ENCODE peak calls at places on chromosomes 4 and X, in six cellular contexts. C is colonic mucosa; Q is HCEC 1CT; T is stimulated activated naive CD4-positive, alpha-beta T cell; K is head of caudate nucleus; O is activated CD8-positive, alpha-beta memory T cell treated with anti-CD3 and anti-CD28 coated beads, Interleukin-2, amount 50 U/mL, for 48 hours. W is an unnamed sample.

GRCh38 chr4:85953651-85954018 is 406.2 kb downstream of the MAPK10 start:
- DNase-seq in T (no peak), O (no peak), K (no peak), C (no peak), Q (peak), W (no peak)

GRCh38 chr4:139892973-139893736 is 227.5 kb downstream of the MGST2 start:
- DNase-seq in O (no peak), C (no peak), K (no peak), Q (no peak), T (no peak), W (no peak)

GRCh38 chr4:76558391-76559235 is 123.6 kb downstream of the SHROOM3 start:
- DNase-seq in C (no peak), K (no peak), O (no peak), Q (peak), T (no peak), W (no peak)

GRCh38 chr4:2745981-2746806 is 9.9 kb downstream of the TNIP2 start:
- DNase-seq in O (peak), C (no peak), K (no peak), T (peak), Q (peak), W (no peak)

GRCh38 chrX:30627818-30628652 is 25.2 kb upstream of the GK start:
- DNase-seq in Q (no peak), O (no peak), T (no peak), C (no peak), K (no peak), W (no peak)

GRCh38 chr4:4673070-4673469 is 131.2 kb upstream of the STX18 start:
- DNase-seq in Q (peak), T (no peak), K (no peak), C (peak), O (no peak), W (no peak)

GRCh38 chrX:100658936-100659335 is 14.9 kb downstream of the SRPX2 start:
- DNase-seq in K (no peak), C (peak), Q (no peak), O (no peak), T (no peak), W (no peak)

GRCh38 chrX:8760021-8760420 is 28.1 kb upstream of the ANOS1 start:
- DNase-seq in Q (peak), K (no peak), C (no peak), O (no peak), T (no peak), W (no peak)

GRCh38 chrX:9997524-9997923 is 30.4 kb downstream of the CLDN34 start:
- DNase-seq in K (no peak), O (peak), Q (no peak), T (no peak), C (no peak), W (peak)

GRCh38 chrX:25531096-25531495 is 515.3 kb upstream of the ARX start:
- DNase-seq in O (no peak), K (no peak), T (no peak), Q (no peak), C (no peak), W (no peak)

GRCh38 chr4:42397256-42397634 is at the start of gene SHISA3:
- DNase-seq in K (no peak), T (no peak), C (peak), Q (no peak), O (no peak), W (no peak)

GRCh38 chr4:154559141-154559841 is 3.5 kb upstream of the FGB start:
- DNase-seq in K (peak), O (no peak), T (no peak), C (peak), Q (peak), W (peak)

GRCh38 chrX:118495958-118496762 is 545 bp downstream of the DOCK11 start:
- DNase-seq in C (peak), T (peak), O (peak), K (peak), Q (peak), W (peak)

GRCh38 chrX:54030329-54030728 is 13.9 kb downstream of the PHF8 start:
- DNase-seq in Q (no peak), O (no peak), K (no peak), T (no peak), C (no peak), W (no peak)

GRCh38 chr4:186485621-186486062 is 69.7 kb downstream of the MTNR1A start:
- DNase-seq in C (no peak), K (peak), T (no peak), O (no peak), Q (no peak), W (no peak)

GRCh38 chr4:38804654-38805295 is at the start of gene TLR1:
- DNase-seq in K (no peak), O (no peak), Q (peak), C (no peak), T (no peak), W (peak)

GRCh38 chrX:12065251-12065650 is 73.0 kb upstream of the FRMPD4 start:
- DNase-seq in C (no peak), T (no peak), Q (peak), K (peak), O (no peak), W (peak)

GRCh38 chrX:69415698-69416097 is 88.4 kb upstream of the NALF2 start:
- DNase-seq in T (no peak), C (no peak), O (no peak), K (no peak), Q (no peak), W (no peak)

GRCh38 chrX:150967786-150968185 is 15.3 kb upstream of the HMGB3 start:
- DNase-seq in T (no peak), K (no peak), C (peak), O (no peak), Q (no peak), W (no peak)

GRCh38 chrX:57156397-57157049 is 19.3 kb upstream of the SPIN2A start:
- DNase-seq in O (no peak), C (peak), T (no peak), Q (peak), K (peak), W (no peak)

GRCh38 chr4:64781737-64782326 is 372.6 kb upstream of the TECRL start:
- DNase-seq in K (no peak), C (no peak), Q (peak), T (no peak), O (no peak), W (peak)

GRCh38 chrX:42524374-42524773 is 253.6 kb downstream of the PPP1R2C start:
- DNase-seq in O (no peak), K (no peak), T (no peak), Q (no peak), C (no peak), W (no peak)

GRCh38 chrX:48102874-48103374 is 27.5 kb upstream of the SPACA5B start:
- DNase-seq in K (no peak), T (no peak), O (no peak), C (no peak), Q (no peak), W (no peak)

GRCh38 chr4:16005671-16006070 is 42.7 kb upstream of the FGFBP2 start:
- DNase-seq in O (no peak), K (no peak), C (no peak), Q (no peak), T (no peak), W (no peak)

GRCh38 chr4:112029642-112030235 is 115.5 kb upstream of the FAM241A start:
- DNase-seq in C (no peak), O (no peak), K (no peak), Q (peak), T (no peak), W (no peak)

GRCh38 chr4:125703443-125703842 is 388.7 kb downstream of the FAT4 start:
- DNase-seq in Q (peak), K (no peak), C (no peak), T (no peak), O (no peak), W (no peak)

GRCh38 chrX:11407331-11408110 is 114.3 kb downstream of the AMELX start:
- DNase-seq in T (no peak), C (no peak), Q (peak), O (no peak), K (no peak), W (no peak)

GRCh38 chr4:97150966-97151365 is 992.3 kb downstream of the STPG2 start:
- DNase-seq in K (no peak), Q (no peak), C (no peak), T (no peak), O (no peak), W (no peak)

GRCh38 chr4:14848210-14848609 is 154.1 kb upstream of the CPEB2 start:
- DNase-seq in Q (no peak), O (no peak), T (no peak), K (no peak), C (no peak), W (no peak)

GRCh38 chrX:106363214-106363613 is 195.1 kb downstream of the PWWP3B start:
- DNase-seq in Q (no peak), T (no peak), K (no peak), O (no peak), C (no peak), W (no peak)

GRCh38 chr4:1502976-1503375 is 96.7 kb upstream of the NKX1-1 start:
- DNase-seq in Q (no peak), O (no peak), C (no peak), T (no peak), K (peak), W (peak)

GRCh38 chr4:153502584-153502983 is 36.4 kb downstream of the TMEM131L start:
- DNase-seq in Q (peak), T (no peak), O (no peak), C (no peak), K (no peak), W (no peak)

GRCh38 chr4:15413010-15413622 is 14.7 kb upstream of the C1QTNF7 start:
- DNase-seq in O (no peak), K (no peak), T (no peak), Q (no peak), C (no peak), W (no peak)

GRCh38 chrX:37871626-37872302 is 24.4 kb upstream of the DYNLT3 start:
- DNase-seq in C (no peak), Q (peak), T (no peak), O (no peak), K (no peak), W (peak)

GRCh38 chr4:8766610-8767009 is 105.0 kb downstream of the HMX1 start:
- DNase-seq in C (no peak), Q (no peak), T (no peak), O (no peak), K (no peak), W (no peak)

GRCh38 chr4:30717208-30718020 is 2.8 kb upstream of the PCDH7 start:
- DNase-seq in O (peak), K (peak), C (peak), Q (peak), T (no peak), W (peak)

GRCh38 chrX:29535212-29536162 is 679.9 kb upstream of the MAGEB2 start:
- DNase-seq in K (no peak), Q (peak), C (no peak), T (no peak), O (no peak), W (no peak)

GRCh38 chr4:24856586-24856985 is 56.3 kb downstream of the CCDC149 start:
- DNase-seq in O (no peak), T (no peak), Q (peak), C (no peak), K (no peak), W (no peak)